ENCODE peak calls at places on chromosomes 16 and 17, in ten cellular contexts. One of them, this sample, is unnamed.
A peak's percentile ranks its signal among the peaks of the same experiment; 100 is the strongest.

GRCh38 chr16:49441366-49441780 is 67.8 kb downstream of the C16orf78 start:
- DNase-seq in suprapubic skin: peak; percentile 64
- DNase-seq in right lobe of liver: peak; percentile 45
- DNase-seq in adrenal gland: peak; percentile 33
- DNase-seq in heart left ventricle: peak; percentile 45
- DNase-seq in K562: no peak
- DNase-seq in Peyer's patch: no peak
- DNase-seq in uterus: peak; percentile 23
- DNase-seq in GM12878: peak; percentile 71
- DNase-seq in A549: no peak
- DNase-seq in this sample: no peak

GRCh38 chr16:67109407-67110135 is at the start of gene PHAF1:
- DNase-seq in right lobe of liver: peak; percentile 97
- DNase-seq in Peyer's patch: peak; percentile 98
- DNase-seq in GM12878: peak; percentile 76
- DNase-seq in K562: peak; percentile 99
- DNase-seq in heart left ventricle: peak; percentile 94
- DNase-seq in A549: peak; percentile 95
- DNase-seq in uterus: peak; percentile 90
- DNase-seq in adrenal gland: peak; percentile 95
- DNase-seq in suprapubic skin: peak; percentile 95
- DNase-seq in this sample: peak; percentile 81

GRCh38 chr17:48569676-48570324 is 8.3 kb downstream of the HOXB4 start:
- DNase-seq in adrenal gland: no peak
- DNase-seq in right lobe of liver: no peak
- DNase-seq in A549: no peak
- DNase-seq in K562: no peak
- DNase-seq in GM12878: no peak
- DNase-seq in suprapubic skin: no peak
- DNase-seq in uterus: no peak
- DNase-seq in Peyer's patch: no peak
- DNase-seq in heart left ventricle: no peak
- DNase-seq in this sample: no peak

GRCh38 chr17:58741121-58741625 is 14.5 kb upstream of the PPM1E start:
- DNase-seq in suprapubic skin: no peak
- DNase-seq in heart left ventricle: no peak
- DNase-seq in A549: no peak
- DNase-seq in adrenal gland: no peak
- DNase-seq in uterus: no peak
- DNase-seq in right lobe of liver: no peak
- DNase-seq in Peyer's patch: no peak
- DNase-seq in K562: no peak
- DNase-seq in GM12878: no peak
- DNase-seq in this sample: no peak

GRCh38 chr17:69500911-69501429 is 86.5 kb downstream of the MAP2K6 start:
- DNase-seq in Peyer's patch: no peak
- DNase-seq in K562: no peak
- DNase-seq in adrenal gland: no peak
- DNase-seq in right lobe of liver: no peak
- DNase-seq in uterus: no peak
- DNase-seq in suprapubic skin: no peak
- DNase-seq in heart left ventricle: no peak
- DNase-seq in GM12878: no peak
- DNase-seq in A549: no peak
- DNase-seq in this sample: no peak

GRCh38 chr16:84115919-84116719 is 623 bp downstream of the MBTPS1 start:
- DNase-seq in heart left ventricle: no peak
- DNase-seq in A549: peak; percentile 19
- DNase-seq in adrenal gland: no peak
- DNase-seq in suprapubic skin: no peak
- DNase-seq in Peyer's patch: no peak
- DNase-seq in GM12878: no peak
- DNase-seq in uterus: peak; percentile 36
- DNase-seq in right lobe of liver: peak; percentile 64
- DNase-seq in K562: no peak
- DNase-seq in this sample: no peak

GRCh38 chr17:68288375-68288774 is 2.6 kb downstream of the SLC16A6 start:
- DNase-seq in heart left ventricle: no peak
- DNase-seq in right lobe of liver: no peak
- DNase-seq in A549: no peak
- DNase-seq in uterus: no peak
- DNase-seq in K562: no peak
- DNase-seq in adrenal gland: no peak
- DNase-seq in Peyer's patch: no peak
- DNase-seq in suprapubic skin: no peak
- DNase-seq in GM12878: peak; percentile 78
- DNase-seq in this sample: no peak

GRCh38 chr17:7220593-7221280 is 999 bp downstream of the ACADVL start:
- DNase-seq in right lobe of liver: peak; percentile 65
- DNase-seq in K562: no peak
- DNase-seq in A549: peak; percentile 92
- DNase-seq in Peyer's patch: peak; percentile 79
- DNase-seq in suprapubic skin: no peak
- DNase-seq in adrenal gland: peak; percentile 75
- DNase-seq in GM12878: no peak
- DNase-seq in heart left ventricle: peak; percentile 66
- DNase-seq in uterus: no peak
- DNase-seq in this sample: no peak

GRCh38 chr17:38897671-38898290 is 27.6 kb upstream of the LASP1NB start:
- DNase-seq in adrenal gland: no peak
- DNase-seq in heart left ventricle: no peak
- DNase-seq in K562: no peak
- DNase-seq in A549: no peak
- DNase-seq in Peyer's patch: peak; percentile 78
- DNase-seq in GM12878: no peak
- DNase-seq in suprapubic skin: no peak
- DNase-seq in uterus: no peak
- DNase-seq in right lobe of liver: no peak
- DNase-seq in this sample: no peak

DNA sequence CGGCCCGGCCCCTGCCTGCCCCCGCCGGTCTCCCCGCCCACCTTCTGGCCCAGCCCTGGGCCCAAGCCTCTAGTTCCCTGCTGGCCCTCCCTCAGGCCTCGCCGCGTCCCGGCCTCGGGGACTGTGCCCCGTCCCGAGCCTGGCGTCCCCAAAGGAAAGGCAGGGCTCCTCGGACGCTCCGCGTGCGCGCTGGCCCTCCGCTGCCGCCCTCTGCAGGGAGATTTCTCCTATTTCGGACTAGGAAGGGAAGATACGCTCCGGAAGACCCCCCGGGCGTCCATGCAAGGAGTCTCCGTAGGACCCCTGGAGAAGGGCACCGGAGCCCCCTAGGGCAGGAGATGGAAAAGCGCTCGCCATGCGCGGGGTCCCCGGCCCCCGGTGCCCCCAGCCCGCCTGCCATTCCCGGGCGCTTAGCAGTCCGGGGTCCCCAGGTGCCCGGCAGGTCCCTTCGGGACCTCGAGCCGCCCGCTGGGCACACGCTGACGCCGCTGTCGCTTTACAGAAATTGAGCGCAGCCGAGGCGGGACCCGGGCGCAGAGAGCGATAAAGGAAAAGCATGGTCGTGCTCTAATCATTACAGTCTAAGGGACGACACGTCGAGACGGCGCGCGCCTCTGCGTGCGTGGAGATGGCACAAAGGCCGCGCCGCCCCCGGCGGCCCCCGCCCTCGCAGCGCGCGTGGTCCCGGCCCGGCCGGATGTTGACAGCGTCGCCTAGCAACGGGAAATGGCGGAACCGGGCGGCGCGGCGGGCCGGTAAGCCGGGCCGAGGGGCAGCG is at the start of gene CCDC40:
- DNase-seq in A549: peak; percentile 89
- DNase-seq in K562: peak; percentile 94
- DNase-seq in heart left ventricle: peak; percentile 92
- DNase-seq in Peyer's patch: peak; percentile 89
- DNase-seq in right lobe of liver: peak; percentile 93
- DNase-seq in adrenal gland: peak; percentile 85
- DNase-seq in GM12878: no peak
- DNase-seq in suprapubic skin: peak; percentile 92
- DNase-seq in uterus: peak; percentile 82
- DNase-seq in this sample: peak; percentile 74
- TF ChIP-seq POLR2A in A549: peak; percentile 81
- TF ChIP-seq POLR2A in K562: no peak
- TF ChIP-seq POLR2A in heart left ventricle: no peak
- TF ChIP-seq POLR2A in Peyer's patch: peak; percentile 43
- TF ChIP-seq POLR2A in right lobe of liver: peak; percentile 50
- TF ChIP-seq POLR2A in adrenal gland: no peak
- TF ChIP-seq POLR2A in GM12878: peak; percentile 39
- TF ChIP-seq POLR2A in suprapubic skin: no peak
- TF ChIP-seq POLR2A in uterus: peak; percentile 58
- TF ChIP-seq POLR2A in this sample: peak; percentile 27

GRCh38 chr16:1285669-1286491 is 23.6 kb upstream of the UBE2I start:
- DNase-seq in uterus: no peak
- DNase-seq in suprapubic skin: peak; percentile 39
- DNase-seq in GM12878: no peak
- DNase-seq in adrenal gland: no peak
- DNase-seq in heart left ventricle: no peak
- DNase-seq in right lobe of liver: no peak
- DNase-seq in A549: no peak
- DNase-seq in Peyer's patch: no peak
- DNase-seq in K562: no peak
- DNase-seq in this sample: no peak
- TF ChIP-seq CTCF in uterus: no peak
- TF ChIP-seq CTCF in suprapubic skin: no peak
- TF ChIP-seq CTCF in GM12878: no peak
- TF ChIP-seq CTCF in adrenal gland: no peak
- TF ChIP-seq CTCF in heart left ventricle: no peak
- TF ChIP-seq CTCF in right lobe of liver: no peak
- TF ChIP-seq CTCF in A549: no peak
- TF ChIP-seq CTCF in Peyer's patch: no peak
- TF ChIP-seq CTCF in K562: peak; percentile 36
- TF ChIP-seq CTCF in this sample: no peak

GRCh38 chr16:1416521-1416941 is 2.0 kb upstream of the UNKL start:
- DNase-seq in GM12878: no peak
- DNase-seq in Peyer's patch: no peak
- DNase-seq in adrenal gland: no peak
- DNase-seq in suprapubic skin: no peak
- DNase-seq in A549: no peak
- DNase-seq in K562: no peak
- DNase-seq in heart left ventricle: no peak
- DNase-seq in uterus: no peak
- DNase-seq in right lobe of liver: no peak
- DNase-seq in this sample: no peak

GRCh38 chr16:1413684-1414531 is 596 bp downstream of the UNKL start:
- DNase-seq in Peyer's patch: peak; percentile 73
- DNase-seq in uterus: peak; percentile 36
- DNase-seq in heart left ventricle: peak; percentile 65
- DNase-seq in GM12878: peak; percentile 8
- DNase-seq in suprapubic skin: no peak
- DNase-seq in K562: peak; percentile 75
- DNase-seq in A549: peak; percentile 61
- DNase-seq in right lobe of liver: peak; percentile 65
- DNase-seq in adrenal gland: peak; percentile 68
- DNase-seq in this sample: peak; percentile 20

GRCh38 chr16:1412847-1413246 is 1.7 kb downstream of the UNKL start:
- DNase-seq in Peyer's patch: no peak
- DNase-seq in right lobe of liver: no peak
- DNase-seq in K562: no peak
- DNase-seq in suprapubic skin: no peak
- DNase-seq in A549: no peak
- DNase-seq in GM12878: no peak
- DNase-seq in heart left ventricle: no peak
- DNase-seq in uterus: no peak
- DNase-seq in adrenal gland: no peak
- DNase-seq in this sample: no peak

GRCh38 chr16:1420111-1420539 is 422 bp downstream of the UQCC4 start:
- DNase-seq in adrenal gland: no peak
- DNase-seq in right lobe of liver: no peak
- DNase-seq in suprapubic skin: no peak
- DNase-seq in K562: no peak
- DNase-seq in heart left ventricle: peak; percentile 39
- DNase-seq in GM12878: no peak
- DNase-seq in A549: no peak
- DNase-seq in Peyer's patch: peak; percentile 51
- DNase-seq in uterus: no peak
- DNase-seq in this sample: no peak

DNA sequence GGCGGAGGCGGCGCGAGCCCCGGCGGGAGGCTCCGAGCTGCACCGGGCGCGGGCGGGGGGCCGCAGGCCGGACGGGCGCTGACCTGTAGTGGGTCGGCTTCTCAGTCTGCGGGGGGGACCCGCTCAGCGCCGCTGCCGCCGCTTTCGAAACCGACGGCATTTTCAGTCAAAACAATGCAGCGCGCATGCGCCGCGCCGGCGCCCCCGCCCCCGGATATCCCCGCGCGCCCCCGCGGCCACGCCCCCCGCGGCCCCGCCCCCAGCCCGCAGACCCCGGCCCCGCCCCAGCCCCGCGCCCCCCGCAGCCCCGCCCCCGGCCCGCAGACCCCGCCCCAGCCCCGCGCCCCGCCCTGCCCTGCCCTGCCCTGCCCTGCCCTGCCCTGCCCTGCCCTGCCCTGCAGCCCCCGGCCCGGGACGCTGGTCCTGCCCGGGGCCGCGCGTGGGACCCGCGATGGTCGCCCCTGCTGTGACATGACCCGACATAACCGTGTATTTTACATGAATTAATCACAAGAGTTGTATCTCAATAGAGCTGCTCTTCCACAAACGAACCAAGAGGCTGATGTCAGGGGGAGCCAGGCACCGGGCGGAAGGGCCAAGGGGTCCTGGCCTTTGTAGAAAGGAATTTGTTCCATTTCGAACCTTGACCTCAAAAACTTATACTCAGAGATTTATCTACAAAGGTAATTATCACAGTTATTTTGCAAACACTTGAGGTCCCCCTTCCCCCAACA is at the start of gene UNKL:
- DNase-seq in uterus: peak; percentile 83
- DNase-seq in GM12878: no peak
- DNase-seq in A549: no peak
- DNase-seq in adrenal gland: peak; percentile 82
- DNase-seq in heart left ventricle: peak; percentile 85
- DNase-seq in suprapubic skin: peak; percentile 82
- DNase-seq in K562: peak; percentile 93
- DNase-seq in right lobe of liver: peak; percentile 84
- DNase-seq in Peyer's patch: peak; percentile 84
- DNase-seq in this sample: peak; percentile 47
- TF ChIP-seq POLR2A in uterus: no peak
- TF ChIP-seq POLR2A in GM12878: peak; percentile 60
- TF ChIP-seq POLR2A in A549: no peak
- TF ChIP-seq POLR2A in adrenal gland: no peak
- TF ChIP-seq POLR2A in heart left ventricle: no peak
- TF ChIP-seq POLR2A in suprapubic skin: no peak
- TF ChIP-seq POLR2A in K562: no peak
- TF ChIP-seq POLR2A in right lobe of liver: no peak
- TF ChIP-seq POLR2A in Peyer's patch: no peak
- TF ChIP-seq POLR2A in this sample: peak; percentile 32

GRCh38 chr16:1823821-1824220 is 2.8 kb downstream of the HAGH start:
- DNase-seq in right lobe of liver: peak; percentile 78
- DNase-seq in uterus: no peak
- DNase-seq in GM12878: no peak
- DNase-seq in adrenal gland: peak; percentile 82
- DNase-seq in Peyer's patch: peak; percentile 69
- DNase-seq in K562: peak; percentile 38
- DNase-seq in suprapubic skin: no peak
- DNase-seq in A549: peak; percentile 60
- DNase-seq in heart left ventricle: no peak
- DNase-seq in this sample: no peak
- TF ChIP-seq CTCF in right lobe of liver: peak; percentile 45
- TF ChIP-seq CTCF in uterus: no peak
- TF ChIP-seq CTCF in GM12878: peak; percentile 27
- TF ChIP-seq CTCF in adrenal gland: peak; percentile 28
- TF ChIP-seq CTCF in Peyer's patch: no peak
- TF ChIP-seq CTCF in K562: peak; percentile 45
- TF ChIP-seq CTCF in suprapubic skin: no peak
- TF ChIP-seq CTCF in A549: peak; percentile 25
- TF ChIP-seq CTCF in heart left ventricle: no peak
- TF ChIP-seq CTCF in this sample: no peak

This sample was measured in tibial nerve.